ENCODE peak calls at places on chromosomes 7 and 10, in seven cellular contexts. M is MV-4-11, A is tibial artery, V is SW480, G is NCI-H82, H is H4, R is cardiac muscle cell. E is an unnamed sample.

GRCh38 chr7:77427996-77428603 is 12.0 kb upstream of the GSAP start:
- DNase-seq in G (no peak), H (peak; percentile 73), R (peak; percentile 50), M (peak; percentile 69), A (no peak), V (peak; percentile 67), E (no peak)

GRCh38 chr7:27148776-27149641 is 1.4 kb upstream of the HOXA6 start:
- DNase-seq in G (peak; percentile 20), M (no peak), A (peak; percentile 62), H (peak; percentile 52), V (no peak), R (no peak), E (no peak)

GRCh38 chr7:84783161-84783803 is 403.6 kb downstream of the SEMA3D start:
- DNase-seq in H (peak; percentile 25), A (no peak), G (no peak), V (no peak), R (no peak), M (peak; percentile 68), E (no peak)

GRCh38 chr7:51022821-51023220 is 240.1 kb upstream of the GRB10 start:
- DNase-seq in R (no peak), V (no peak), A (no peak), M (no peak), H (no peak), G (no peak), E (no peak)

GRCh38 chr7:44970521-44971051 is 8.2 kb downstream of the MYO1G start:
- DNase-seq in M (no peak), R (no peak), G (no peak), A (peak; percentile 53), V (no peak), H (no peak), E (no peak)

GRCh38 chr7:143389316-143390097 is 8.4 kb downstream of the ZYX start:
- DNase-seq in V (no peak), G (no peak), R (no peak), A (peak; percentile 63), M (no peak), H (no peak), E (no peak)

GRCh38 chr7:97973206-97973658 is 16.8 kb downstream of the OCM2 start:
- DNase-seq in V (no peak), A (no peak), G (peak; percentile 94), H (no peak), R (peak; percentile 76), M (no peak), E (no peak)

GRCh38 chr7:128036226-128036940 is 5.1 kb upstream of the LRRC4 start:
- DNase-seq in M (no peak), G (no peak), V (no peak), R (no peak), A (no peak), H (no peak), E (no peak)

GRCh38 chr10:87659571-87660483 is at the start of gene PAPSS2:
- DNase-seq in M (peak; percentile 9), R (peak; percentile 65), H (no peak), V (peak; percentile 47), G (peak; percentile 74), A (peak; percentile 81), E (peak; percentile 1)

GRCh38 chr10:75028748-75029147 is 82.7 kb upstream of the SAMD8 start:
- DNase-seq in A (no peak), M (peak; percentile 63), V (no peak), H (no peak), R (no peak), G (no peak), E (no peak)

GRCh38 chr7:101134399-101134980 is 7.6 kb downstream of the SERPINE1 start:
- DNase-seq in V (no peak), H (no peak), M (peak; percentile 22), A (no peak), G (no peak), R (no peak), E (no peak)

GRCh38 chr7:105971867-105972266 is 8.8 kb downstream of the CDHR3 start:
- DNase-seq in A (no peak), M (no peak), V (no peak), R (no peak), G (peak; percentile 15), H (no peak), E (no peak)

GRCh38 chr10:6207658-6208057 is 4.9 kb downstream of the PFKFB3 start:
- DNase-seq in A (no peak), G (no peak), H (no peak), R (no peak), M (peak; percentile 9), V (no peak), E (no peak)

GRCh38 chr7:12637819-12638592 is 49.4 kb upstream of the ARL4A start:
- DNase-seq in G (peak; percentile 94), M (peak; percentile 43), H (peak; percentile 38), R (no peak), V (peak; percentile 21), A (no peak), E (no peak)

GRCh38 chr10:89306019-89306418 is 4.2 kb downstream of the IFIT2 start:
- DNase-seq in V (no peak), R (no peak), H (no peak), M (no peak), A (no peak), G (no peak), E (no peak)

GRCh38 chr10:30985552-30985951 is 46.1 kb downstream of the ZNF438 start:
- DNase-seq in A (no peak), G (no peak), V (peak; percentile 14), R (no peak), H (peak; percentile 19), M (no peak), E (no peak)

GRCh38 chr10:61786728-61787127 is 114.8 kb upstream of the ARID5B start:
- DNase-seq in G (no peak), H (peak; percentile 71), V (peak; percentile 4), A (no peak), M (no peak), R (no peak), E (no peak)

GRCh38 chr10:102814873-102815661 is 22.1 kb downstream of the CYP17A1 start:
- DNase-seq in R (peak; percentile 38), G (no peak), M (peak; percentile 14), A (peak; percentile 92), H (no peak), V (no peak), E (no peak)

GRCh38 chr10:120738658-120739057 is 112.5 kb upstream of the WDR11 start:
- DNase-seq in A (no peak), M (no peak), V (peak; percentile 4), G (no peak), H (no peak), R (no peak), E (no peak)

GRCh38 chr10:20817116-20817515 is 80.0 kb downstream of the NEBL start:
- DNase-seq in A (no peak), M (no peak), H (no peak), V (no peak), G (no peak), R (no peak), E (no peak)

GRCh38 chr10:48459270-48460147 is 145.4 kb downstream of the ARHGAP22 start:
- DNase-seq in M (no peak), H (no peak), A (no peak), V (no peak), R (no peak), G (no peak), E (no peak)

GRCh38 chr7:98148607-98149006 is 41.9 kb downstream of the LMTK2 start:
- DNase-seq in V (no peak), M (no peak), A (no peak), H (no peak), G (no peak), R (no peak), E (no peak)

GRCh38 chr7:1942026-1942703 is 272.1 kb downstream of the ELFN1 start:
- DNase-seq in R (no peak), A (no peak), H (no peak), M (no peak), V (no peak), G (no peak), E (no peak)

GRCh38 chr10:47309403-47310089 is 9.5 kb downstream of the GDF10 start:
- DNase-seq in H (no peak), A (no peak), M (no peak), G (peak; percentile 18), R (no peak), V (no peak), E (no peak)

GRCh38 chr10:129761981-129762956 is 201.8 kb downstream of the EBF3 start:
- DNase-seq in A (peak; percentile 21), V (no peak), M (no peak), R (no peak), G (no peak), H (no peak), E (no peak)

GRCh38 chr10:17227367-17228080 is 517 bp upstream of the VIM start:
- DNase-seq in H (no peak), A (no peak), M (peak; percentile 41), G (no peak), V (no peak), R (peak; percentile 13), E (peak; percentile 4)

GRCh38 chr7:130223646-130224045 is 16.0 kb downstream of the SSMEM1 start:
- DNase-seq in A (no peak), H (no peak), R (no peak), G (no peak), M (no peak), V (no peak), E (no peak)

GRCh38 chr10:70573599-70574506 is 28.7 kb downstream of the PRF1 start:
- DNase-seq in V (no peak), G (no peak), M (no peak), R (no peak), H (no peak), A (peak; percentile 33), E (no peak)

GRCh38 chr10:128064615-128065580 is 61.3 kb downstream of the MKI67 start:
- DNase-seq in V (peak; percentile 79), R (no peak), M (peak; percentile 100), H (peak; percentile 87), G (peak; percentile 42), A (peak; percentile 83), E (peak; percentile 23)

GRCh38 chr7:95897557-95898183 is 125.3 kb downstream of the DYNC1I1 start:
- DNase-seq in R (no peak), A (no peak), G (no peak), H (no peak), V (no peak), M (no peak), E (no peak)

GRCh38 chr10:29760139-29760538 is 125.4 kb upstream of the SVIL start:
- DNase-seq in M (no peak), H (no peak), A (no peak), V (no peak), R (no peak), G (no peak), E (no peak)

E was measured in effector CD8-positive, alpha-beta T cell.